ENCODE peak calls at places on chromosomes 4 and X, in seven cellular contexts. Q is Peyer's patch, G is thyroid gland, A is ovary, J is MM.1S, Z is Caco-2, V is A673. U is an unnamed sample. For H3K4me1, the result is how much of the 10 kb centered on the place peaks cover.

GRCh38 chrX:107716045-107716684 is 59.4 kb downstream of the TSC22D3 start:
- DNase-seq in V (peak), Z (no peak), G (no peak), A (no peak), J (peak), Q (no peak), U (no peak)

GRCh38 chr4:129336457-129336856 is 240.5 kb downstream of the C4orf33 start:
- DNase-seq in Q (no peak), J (no peak), V (no peak), G (no peak), A (no peak), Z (no peak), U (no peak)

GRCh38 chrX:153438522-153438921 is 7.3 kb downstream of the TREX2 start:
- DNase-seq in V (peak), Z (peak), G (peak), Q (no peak), A (no peak), J (no peak), U (no peak)

GRCh38 chrX:69297521-69297920 is 132.3 kb upstream of the PJA1 start:
- DNase-seq in G (no peak), J (no peak), A (no peak), V (peak), Q (no peak), Z (no peak), U (no peak)

GRCh38 chr4:166088576-166088975 is 215.5 kb downstream of the TLL1 start:
- DNase-seq in Z (no peak), Q (no peak), A (no peak), J (no peak), G (no peak), V (no peak), U (no peak)

GRCh38 chr4:66927937-66928336 is 617.4 kb downstream of the CENPC start:
- DNase-seq in Q (no peak), G (no peak), V (no peak), J (no peak), A (no peak), Z (no peak), U (no peak)

GRCh38 chrX:152817082-152817744 is 13.3 kb downstream of the CETN2 start:
- DNase-seq in J (no peak), G (peak), V (peak), A (no peak), Z (peak), Q (no peak), U (no peak)

GRCh38 chr4:40848981-40849380 is 99.2 kb downstream of the NSUN7 start:
- DNase-seq in A (no peak), Q (no peak), G (no peak), Z (no peak), J (no peak), V (no peak), U (no peak)

GRCh38 chr4:148530114-148530513 is 87.9 kb upstream of the NR3C2 start:
- DNase-seq in A (no peak), J (no peak), G (no peak), V (no peak), Z (no peak), Q (no peak), U (no peak)

GRCh38 chrX:108439961-108440696 is 491 bp downstream of the COL4A5 start:
- DNase-seq in V (peak), A (peak), G (peak), Q (no peak), J (no peak), Z (no peak), U (no peak)

GRCh38 chr4:70556856-70557255 is 35.2 kb upstream of the AMBN start:
- DNase-seq in Z (no peak), J (no peak), V (no peak), A (no peak), Q (no peak), G (no peak), U (no peak)

GRCh38 chrX:19852014-19853005 is 35.1 kb downstream of the SH3KBP1 start:
- DNase-seq in J (no peak), Q (no peak), Z (no peak), V (no peak), A (no peak), G (no peak), U (no peak)

GRCh38 chrX:45505214-45505613 is 304.5 kb upstream of the DIPK2B start:
- DNase-seq in J (no peak), Q (no peak), A (no peak), V (peak), Z (no peak), G (no peak), U (peak)

GRCh38 chr4:13700196-13701140 is 72.9 kb upstream of the BOD1L1 start:
- DNase-seq in J (no peak), Q (no peak), Z (no peak), G (no peak), V (no peak), A (no peak), U (no peak)

GRCh38 chr4:70979445-70980008 is 13.9 kb upstream of the DCK start:
- DNase-seq in V (no peak), Q (no peak), A (no peak), J (no peak), G (no peak), Z (no peak), U (no peak)

GRCh38 chr4:140049924-140050681 is 103.9 kb downstream of the MAML3 start:
- DNase-seq in Q (no peak), G (no peak), A (no peak), V (peak), J (no peak), Z (peak), U (no peak)

GRCh38 chr4:23766334-23766733 is 123.5 kb downstream of the PPARGC1A start:
- DNase-seq in Z (no peak), G (no peak), Q (no peak), J (no peak), A (no peak), V (no peak), U (no peak)

GRCh38 chrX:38796926-38797325 is 4.3 kb upstream of the MID1IP1 start:
- DNase-seq in Z (no peak), G (no peak), J (no peak), V (no peak), A (no peak), Q (no peak), U (no peak)

GRCh38 chrX:109927663-109928273 is 75.1 kb upstream of the TMEM164 start:
- DNase-seq in Z (no peak), J (peak), V (no peak), G (no peak), A (no peak), Q (no peak), U (no peak)

GRCh38 chrX:39439910-39440733 is 638.9 kb downstream of the MID1IP1 start:
- DNase-seq in A (no peak), V (no peak), Q (peak), G (peak), J (peak), Z (no peak), U (no peak)

GRCh38 chr4:2395038-2395437 is 23.4 kb downstream of the ZFYVE28 start:
- DNase-seq in V (no peak), A (no peak), J (no peak), Q (no peak), Z (no peak), G (no peak), U (no peak)

GRCh38 chr4:140931904-140932303 is 175.7 kb upstream of the TBC1D9 start:
- DNase-seq in Q (no peak), V (no peak), A (no peak), J (no peak), Z (no peak), G (no peak), U (no peak)

GRCh38 chr4:55183926-55184599 is 58.7 kb upstream of the KDR start:
- DNase-seq in Q (no peak), J (no peak), V (no peak), G (no peak), Z (peak), A (peak), U (peak)

GRCh38 chrX:11266329-11266830 is 26.8 kb upstream of the AMELX start:
- DNase-seq in G (no peak), V (no peak), J (no peak), A (no peak), Q (no peak), Z (no peak), U (no peak)

GRCh38 chrX:68842781-68843581 is 14.2 kb downstream of the EFNB1 start:
- DNase-seq in V (peak), Q (no peak), Z (no peak), A (no peak), J (no peak), G (peak), U (no peak)

GRCh38 chr4:6281436-6282144 is 11.9 kb downstream of the WFS1 start:
- DNase-seq in Q (no peak), V (no peak), J (no peak), A (peak), Z (no peak), G (no peak), U (no peak)

GRCh38 chrX:54934058-54934457 is 13.4 kb downstream of the TRO start:
- DNase-seq in G (no peak), Z (no peak), A (no peak), V (no peak), J (no peak), Q (no peak), U (no peak)

GRCh38 chrX:153061732-153062131 is 5.5 kb downstream of the PNMA3 start:
- DNase-seq in A (no peak), V (no peak), G (no peak), Q (no peak), J (no peak), Z (no peak), U (no peak)

GRCh38 chrX:12741416-12741815 is 49.8 kb upstream of the PRPS2 start:
- DNase-seq in J (no peak), Q (no peak), G (no peak), V (no peak), A (no peak), Z (peak), U (peak)

GRCh38 chr4:52235775-52236174 is 184.7 kb downstream of the SPATA18 start:
- DNase-seq in G (no peak), Z (no peak), A (no peak), J (no peak), Q (no peak), V (no peak), U (no peak)

GRCh38 chrX:46626566-46626965 is 53.0 kb downstream of the CHST7 start:
- DNase-seq in V (peak), A (no peak), Z (no peak), Q (peak), J (no peak), G (no peak), U (no peak)

GRCh38 chr4:153079824-153080486 is 124.3 kb upstream of the TRIM2 start:
- DNase-seq in V (peak), A (no peak), G (no peak), Z (no peak), J (no peak), Q (no peak), U (no peak)

GRCh38 chrX:121869876-121870477 is 822.6 kb downstream of the GLUD2 start:
- DNase-seq in Q (no peak), V (no peak), A (no peak), Z (no peak), J (no peak), G (no peak), U (no peak)

GRCh38 chr4:176230827-176231226 is 35.4 kb upstream of the SPATA4 start:
- DNase-seq in Z (no peak), A (no peak), Q (no peak), V (no peak), J (no peak), G (no peak), U (no peak)

GRCh38 chr4:148643851-148644250 is 201.6 kb upstream of the NR3C2 start:
- DNase-seq in G (no peak), J (no peak), V (peak), Q (no peak), Z (no peak), A (no peak), U (no peak)

GRCh38 chr4:140870427-140870826 is 114.2 kb upstream of the TBC1D9 start:
- DNase-seq in G (peak), A (no peak), V (no peak), J (no peak), Q (no peak), Z (no peak), U (no peak)

GRCh38 chr4:144575181-144575580 is 70.8 kb upstream of the HHIP start:
- DNase-seq in A (no peak), Q (no peak), V (peak), J (no peak), Z (no peak), G (no peak), U (no peak)

GRCh38 chrX:45852884-45853283 is 652.2 kb upstream of the DIPK2B start:
- DNase-seq in J (no peak), Q (no peak), Z (no peak), A (no peak), V (no peak), G (no peak), U (no peak)

GRCh38 chr4:16031554-16032381 is 52.1 kb downstream of the PROM1 start:
- DNase-seq in V (peak), A (no peak), Q (no peak), J (no peak), Z (no peak), G (no peak), U (no peak)

DNA sequence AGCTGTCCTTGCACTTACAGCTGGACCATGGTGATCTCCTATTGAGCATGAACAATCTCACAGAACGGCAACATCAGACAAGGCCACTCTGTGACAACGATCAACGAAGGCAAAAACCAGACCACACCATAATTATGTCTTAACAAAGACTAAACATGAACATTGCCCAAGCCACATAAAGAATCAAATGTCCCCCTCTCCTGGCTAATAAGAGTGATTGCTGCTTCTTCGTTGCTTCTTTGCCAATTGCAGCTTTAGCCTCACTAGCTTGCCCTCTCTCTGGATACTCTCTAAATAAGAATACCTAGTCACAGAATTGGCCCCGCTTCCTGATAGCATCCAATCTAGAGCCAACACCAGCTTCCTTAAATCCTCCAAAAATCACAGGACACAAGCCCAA is 41.5 kb upstream of the PGRMC1 start:
- DNase-seq in Z (no peak), Q (no peak), A (no peak), V (peak), G (no peak), J (no peak), U (no peak)
- TF ChIP-seq CTCF in Z (peak), Q (no peak), A (no peak), V (peak), G (no peak), J (no peak), U (no peak)

GRCh38 chrX:133926099-133926498 is 59.3 kb downstream of the GPC3 start:
- DNase-seq in V (no peak), A (no peak), Q (no peak), J (no peak), G (no peak), Z (no peak), U (no peak)
- H3K4me1 ChIP-seq in V (under half), A (under half), Q (under half), J (under half), G (under half), Z (under half), U (under half)

DNA sequence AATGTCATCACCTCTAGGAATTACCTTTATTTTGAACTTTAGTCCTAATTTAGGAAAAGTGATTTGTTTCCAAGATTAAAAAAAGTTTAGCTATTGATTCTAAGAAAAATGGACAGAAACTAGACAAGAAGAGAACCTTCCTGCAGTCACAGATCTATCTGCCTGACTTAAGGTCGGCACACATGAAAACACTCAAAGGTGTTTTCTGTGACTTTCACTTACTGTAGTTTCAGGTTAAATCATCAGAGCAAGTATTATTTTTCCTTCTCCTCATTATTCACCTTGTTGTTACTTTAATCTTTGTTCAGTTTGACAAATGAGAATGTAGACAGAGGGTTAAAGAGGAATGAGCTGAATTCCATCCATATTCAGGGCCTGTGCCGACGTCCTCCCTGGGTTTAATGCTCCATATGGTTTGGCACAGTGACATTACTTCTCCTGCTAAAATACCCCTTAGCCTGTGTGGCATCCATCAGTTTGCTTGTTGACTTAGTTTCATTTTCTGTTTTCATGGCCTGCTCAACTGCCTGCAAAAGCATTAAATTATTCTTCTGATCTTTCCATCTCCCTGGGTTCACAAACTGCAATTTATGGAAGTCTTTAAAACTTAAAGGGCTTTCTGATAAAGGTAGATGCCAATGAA is 352.7 kb downstream of the NKX6-1 start:
- DNase-seq in Q (no peak), A (no peak), Z (no peak), G (no peak), J (peak), V (no peak), U (no peak)
- TF ChIP-seq CTCF in Q (no peak), A (no peak), Z (no peak), G (no peak), J (no peak), V (no peak), U (no peak)

DNA sequence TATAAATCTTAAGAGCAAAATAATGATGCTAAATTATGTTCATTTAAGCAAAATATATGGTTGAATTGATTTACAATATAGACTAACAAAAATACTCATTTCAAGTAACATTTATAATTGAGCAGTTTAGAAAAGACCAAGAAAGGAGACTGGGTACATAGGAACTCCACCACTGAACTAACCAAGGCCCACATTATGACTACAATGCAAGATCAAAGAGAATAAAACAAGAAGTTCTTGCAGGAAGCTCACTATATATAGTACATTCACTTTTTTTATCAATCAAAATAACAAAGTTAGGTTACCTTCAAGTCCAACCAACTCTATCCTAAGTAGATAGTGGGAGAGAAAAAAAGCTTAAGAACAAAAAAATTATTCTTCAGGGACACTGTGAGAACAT is 8.0 kb downstream of the CHIC2 start:
- DNase-seq in Z (no peak), V (no peak), G (no peak), A (no peak), J (no peak), Q (no peak), U (no peak)
- H3K4me1 ChIP-seq in Z (under half), V (under half), G (under half), A (under half), J (under half), Q (under half), U (under half)

DNA sequence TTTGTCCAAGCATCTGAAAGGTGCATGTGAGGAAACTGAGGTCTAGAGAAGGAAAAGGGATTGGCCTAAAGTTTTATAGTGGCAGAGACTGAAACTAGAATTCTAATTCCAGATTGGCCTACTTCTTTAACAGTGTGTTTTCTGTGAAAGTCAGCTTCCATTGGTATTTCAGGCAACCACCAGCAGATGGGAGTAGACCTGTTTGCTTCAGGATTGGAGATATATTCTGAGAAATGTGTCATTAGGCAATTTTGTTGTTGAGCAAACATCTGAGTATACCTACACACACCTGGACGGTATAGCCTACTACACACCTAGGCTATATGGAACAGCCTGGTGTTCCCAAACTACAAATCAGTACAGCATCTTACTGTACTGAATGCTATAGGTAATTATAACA is 207.3 kb upstream of the RADX start:
- DNase-seq in Q (no peak), A (no peak), V (no peak), J (no peak), Z (peak), G (no peak), U (no peak)
- TF ChIP-seq CTCF in Q (no peak), A (no peak), V (peak), J (no peak), Z (no peak), G (no peak), U (no peak)

DNA sequence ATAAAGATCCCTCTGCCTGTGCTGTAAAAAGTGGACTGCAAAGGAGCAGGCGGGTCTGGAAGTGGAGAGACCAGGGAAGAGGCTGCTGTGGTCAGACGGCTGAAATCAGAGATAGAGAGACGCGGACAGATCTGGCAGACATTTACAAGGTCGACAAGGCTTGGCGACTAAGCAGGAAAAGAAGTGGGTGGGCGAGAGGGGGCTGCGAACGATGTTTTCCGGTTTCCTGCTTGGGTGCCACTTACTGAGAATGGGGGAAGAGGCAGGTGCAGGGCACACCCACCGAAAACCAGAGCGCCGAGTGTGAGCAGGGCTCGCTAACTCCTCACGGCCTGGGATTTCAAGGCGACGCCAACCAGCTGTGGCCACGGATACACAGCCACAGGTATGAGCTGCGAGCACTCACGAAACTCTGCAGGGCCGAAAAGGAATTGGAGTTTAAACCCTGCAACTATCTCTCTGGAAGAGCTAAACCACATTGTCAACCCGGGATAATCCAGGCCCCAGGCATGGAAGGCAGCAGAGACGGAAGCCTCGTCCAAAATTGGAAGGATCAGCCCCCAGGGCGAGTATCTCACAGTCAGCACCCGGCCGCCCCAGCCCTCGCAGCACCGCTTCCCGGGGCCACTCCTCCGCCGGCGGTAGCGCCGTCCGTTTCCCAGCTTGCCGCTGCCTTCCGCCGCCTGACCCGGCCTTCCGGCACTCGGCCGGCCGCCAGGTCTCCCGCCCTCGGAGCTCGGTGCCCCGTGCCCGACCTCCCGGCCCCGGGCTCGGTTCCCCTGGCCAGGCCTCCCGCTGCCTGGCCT is 824 bp downstream of the CASP3 start:
- DNase-seq in Z (peak), G (peak), Q (peak), J (peak), A (peak), V (peak), U (no peak)
- H3K4me1 ChIP-seq in Z (under half), G (under half), Q (under half), J (under half), A (under half), V (under half), U (under half)

U was measured in keratinocyte.